ENCODE peak calls at places on chromosomes 1 and 21, in five cellular contexts. D, L, K, V and Z are unnamed samples.

GRCh38 chr1:118999348-119000071 is 11.4 kb upstream of the TBX15 start:
- DNase-seq in D (no peak), K (peak; percentile 44), V (no peak), L (peak; percentile 53), Z (no peak)

GRCh38 chr1:19200281-19200604 is 9.8 kb downstream of the UBR4 start:
- DNase-seq in D (no peak), L (no peak), V (no peak), K (no peak), Z (no peak)

GRCh38 chr1:154166207-154166606 is 11.3 kb upstream of the NUP210L start:
- DNase-seq in K (no peak), V (no peak), D (no peak), L (no peak), Z (no peak)

GRCh38 chr1:118136511-118136937 is 48.5 kb downstream of the SPAG17 start:
- DNase-seq in D (no peak), V (peak; percentile 52), L (no peak), K (no peak), Z (no peak)

GRCh38 chr1:9311029-9311428 is 18.3 kb downstream of the SPSB1 start:
- DNase-seq in L (no peak), K (no peak), D (no peak), V (no peak), Z (no peak)

GRCh38 chr1:168550971-168551370 is 7.2 kb upstream of the XCL2 start:
- DNase-seq in K (no peak), L (no peak), V (no peak), D (no peak), Z (no peak)

GRCh38 chr1:25695066-25695990 is 78.7 kb downstream of the MAN1C1 start:
- DNase-seq in K (peak; percentile 88), D (peak; percentile 35), V (peak; percentile 75), L (no peak), Z (peak; percentile 92)

GRCh38 chr1:113534875-113535274 is 144.6 kb downstream of the MAGI3 start:
- DNase-seq in K (no peak), V (no peak), D (no peak), L (no peak), Z (no peak)

GRCh38 chr1:179779645-179780272 is 36.7 kb downstream of the FAM163A start:
- DNase-seq in V (no peak), L (no peak), K (no peak), D (no peak), Z (no peak)

GRCh38 chr1:230458509-230458908 is 32.4 kb upstream of the PGBD5 start:
- DNase-seq in D (no peak), K (no peak), V (no peak), L (no peak), Z (no peak)

GRCh38 chr1:67791686-67792475 is 41.4 kb downstream of the GNG12 start:
- DNase-seq in V (no peak), D (no peak), L (no peak), K (peak; percentile 49), Z (peak; percentile 58)

GRCh38 chr1:94094466-94095111 is 26.4 kb downstream of the ABCA4 start:
- DNase-seq in L (no peak), V (peak; percentile 59), D (no peak), K (no peak), Z (peak; percentile 88)

GRCh38 chr1:233704125-233704881 is 90.4 kb downstream of the KCNK1 start:
- DNase-seq in V (no peak), K (no peak), D (no peak), L (no peak), Z (no peak)

GRCh38 chr1:14421295-14421976 is 177.0 kb upstream of the KAZN start:
- DNase-seq in D (no peak), V (no peak), K (no peak), L (no peak), Z (no peak)

GRCh38 chr1:201395936-201396335 is 3.2 kb downstream of the LAD1 start:
- DNase-seq in K (no peak), D (no peak), V (no peak), L (no peak), Z (no peak)

GRCh38 chr21:35051287-35051818 is 2.3 kb upstream of the RUNX1 start:
- DNase-seq in D (peak; percentile 89), V (peak; percentile 95), L (peak; percentile 96), K (peak; percentile 89), Z (peak; percentile 82)

GRCh38 chr1:33036526-33037503 is at the start of gene AK2:
- DNase-seq in K (peak; percentile 98), D (peak; percentile 97), V (peak; percentile 97), L (peak; percentile 97), Z (peak; percentile 98)

GRCh38 chr1:65971547-65971946 is 178.9 kb downstream of the PDE4B start:
- DNase-seq in L (no peak), D (no peak), V (no peak), K (no peak), Z (no peak)

GRCh38 chr1:6490181-6491075 is 1.0 kb downstream of the PLEKHG5 start:
- DNase-seq in L (peak; percentile 86), K (peak; percentile 95), D (peak; percentile 80), V (peak; percentile 76), Z (no peak)

GRCh38 chr1:153792631-153793041 is 17.4 kb downstream of the SLC27A3 start:
- DNase-seq in D (no peak), V (no peak), L (peak; percentile 78), K (no peak), Z (peak; percentile 22)

DNA sequence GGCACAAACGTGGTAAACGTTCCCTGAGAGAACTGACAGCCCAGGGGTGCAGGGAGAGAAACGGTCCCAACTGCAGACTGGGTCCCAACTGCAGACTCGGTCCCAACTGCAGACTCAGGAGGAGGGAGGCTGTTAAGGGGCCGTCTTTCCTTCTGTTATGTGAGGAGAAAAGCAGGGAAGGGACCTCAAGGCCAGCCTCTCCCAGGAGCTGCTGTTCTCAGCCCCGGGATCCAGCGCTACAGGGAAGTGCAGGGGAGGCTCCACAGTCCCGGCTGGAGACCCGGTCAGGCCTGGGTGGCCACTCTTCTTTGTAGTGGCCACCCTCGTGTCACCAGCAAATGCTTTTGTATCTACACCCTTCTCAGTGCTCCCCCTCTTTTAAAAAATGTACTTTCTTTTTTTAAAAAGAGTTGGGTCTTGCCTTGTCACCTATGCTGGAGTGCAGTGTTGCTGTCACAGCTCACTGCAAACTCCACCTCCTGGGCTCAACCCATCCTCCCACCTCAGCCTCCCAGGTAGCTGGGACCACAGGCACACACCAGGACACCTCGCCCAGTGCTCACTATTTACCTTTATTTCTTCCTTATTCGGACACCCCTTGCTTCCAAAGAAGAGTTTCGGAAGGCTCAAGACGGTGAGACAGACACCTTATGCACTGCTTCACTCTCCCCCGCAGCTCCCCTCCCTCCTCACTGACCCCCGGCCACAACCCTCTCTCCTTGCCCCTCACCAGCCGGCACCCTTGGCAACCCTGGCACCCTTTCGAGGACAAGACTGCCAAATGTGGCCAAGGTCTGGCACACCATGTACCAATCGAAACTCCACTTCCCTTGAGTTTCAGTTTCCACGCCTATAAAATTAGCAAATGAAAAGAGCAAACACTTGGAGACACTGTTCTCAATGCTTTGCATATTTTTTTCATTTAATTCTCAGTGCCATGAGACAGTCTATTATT is 21.8 kb downstream of the CAPN2 start:
- DNase-seq in K (peak; percentile 35), D (peak; percentile 75), V (peak; percentile 62), L (no peak), Z (no peak)
- H3K27ac ChIP-seq in K (no peak overlapping the region), D (peak overlapping the region; percentile 83), V (peak overlapping the region; percentile 82), L (no peak overlapping the region), Z (peak overlapping the region; percentile 66)

DNA sequence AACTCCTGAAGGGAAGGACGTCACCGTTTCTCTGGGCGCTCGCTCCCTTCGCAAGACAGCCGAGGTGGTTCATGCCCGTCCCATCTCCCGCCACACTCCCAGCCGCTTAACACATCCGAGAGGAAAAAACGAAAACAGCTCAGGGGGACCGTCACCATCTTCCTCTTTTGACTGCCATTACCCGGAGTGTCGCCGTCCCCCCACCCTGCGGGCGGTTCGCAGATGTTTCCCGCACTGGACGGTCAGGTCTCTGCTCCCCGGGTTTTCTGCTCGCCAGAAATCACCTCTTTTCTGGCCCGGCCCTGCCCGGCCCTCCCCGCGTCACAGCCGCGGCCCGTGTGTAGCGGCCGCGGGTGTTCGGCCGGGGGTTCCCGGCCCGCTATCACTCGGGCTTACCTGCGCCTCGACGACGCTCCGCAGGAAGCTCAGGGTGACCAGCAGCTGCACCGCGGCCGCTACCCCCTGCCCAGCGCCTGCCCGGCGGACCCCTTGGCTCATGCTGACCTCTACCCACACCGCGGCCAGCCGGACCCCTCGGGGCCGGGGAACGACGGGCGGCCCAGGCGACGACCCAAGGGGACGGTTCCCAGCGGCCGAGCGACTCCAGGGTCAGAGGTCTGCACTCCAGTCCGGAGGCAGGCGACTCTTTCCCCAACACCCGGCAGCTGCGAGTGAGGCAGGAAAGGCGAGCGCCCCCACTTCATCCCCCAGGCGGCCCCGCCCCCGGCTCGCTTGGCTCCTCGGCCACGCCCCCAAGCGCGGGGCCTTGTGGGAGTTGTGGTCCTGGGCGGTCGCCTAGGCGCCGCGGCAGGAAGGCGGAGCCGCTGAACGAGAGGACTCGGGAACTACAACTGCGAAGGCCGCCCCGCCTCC is at the start of gene ERO1B:
- DNase-seq in D (peak; percentile 99), V (peak; percentile 99), K (peak; percentile 99), L (peak; percentile 100), Z (peak; percentile 97)
- TF ChIP-seq CTCF in D (no peak), V (no peak), K (no peak), L (peak; percentile 44), Z (no peak)

DNA sequence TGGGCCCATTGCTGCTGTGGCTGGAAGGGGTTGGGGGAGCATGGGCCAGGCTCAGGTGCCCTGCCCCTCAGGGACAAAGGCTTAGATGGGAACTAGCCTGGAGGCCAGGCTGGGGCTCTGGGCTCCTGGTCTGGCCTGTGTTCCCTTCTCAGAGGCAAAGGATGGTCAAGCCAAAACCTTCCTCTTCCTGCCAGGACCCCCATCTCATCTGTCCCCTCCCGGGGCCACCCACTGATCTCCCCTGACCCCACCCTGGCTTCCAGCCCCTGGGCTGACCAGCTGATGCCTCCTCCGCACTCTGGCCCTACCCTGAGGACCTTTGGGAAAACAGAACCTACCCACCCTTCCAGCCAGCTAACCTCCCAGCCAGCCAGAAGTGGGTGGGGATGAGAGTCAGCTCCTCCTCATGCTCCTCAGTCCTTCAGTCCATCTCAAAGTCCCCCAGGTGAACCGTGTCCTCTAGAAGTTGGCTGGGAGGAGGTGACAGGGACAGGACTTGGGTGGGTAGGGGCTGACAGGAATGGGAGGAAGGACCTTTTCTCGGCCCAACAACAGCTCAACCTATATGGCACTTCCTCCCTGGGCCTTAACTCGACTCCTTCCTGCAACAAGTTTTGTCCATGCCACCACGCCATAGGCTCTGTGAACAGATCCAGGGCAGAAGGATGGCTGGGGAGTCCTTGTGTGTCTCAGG is 7.5 kb downstream of the PEAR1 start:
- DNase-seq in L (no peak), K (no peak), V (peak; percentile 42), D (no peak), Z (no peak)
- H3K4me1 ChIP-seq in L (peaks cover 99% of the 10 kb centered on the region), K (peaks cover 3% of the 10 kb centered on the region), V (peaks cover 54% of the 10 kb centered on the region), D (peaks cover 8% of the 10 kb centered on the region), Z (peaks cover 8% of the 10 kb centered on the region)

DNA sequence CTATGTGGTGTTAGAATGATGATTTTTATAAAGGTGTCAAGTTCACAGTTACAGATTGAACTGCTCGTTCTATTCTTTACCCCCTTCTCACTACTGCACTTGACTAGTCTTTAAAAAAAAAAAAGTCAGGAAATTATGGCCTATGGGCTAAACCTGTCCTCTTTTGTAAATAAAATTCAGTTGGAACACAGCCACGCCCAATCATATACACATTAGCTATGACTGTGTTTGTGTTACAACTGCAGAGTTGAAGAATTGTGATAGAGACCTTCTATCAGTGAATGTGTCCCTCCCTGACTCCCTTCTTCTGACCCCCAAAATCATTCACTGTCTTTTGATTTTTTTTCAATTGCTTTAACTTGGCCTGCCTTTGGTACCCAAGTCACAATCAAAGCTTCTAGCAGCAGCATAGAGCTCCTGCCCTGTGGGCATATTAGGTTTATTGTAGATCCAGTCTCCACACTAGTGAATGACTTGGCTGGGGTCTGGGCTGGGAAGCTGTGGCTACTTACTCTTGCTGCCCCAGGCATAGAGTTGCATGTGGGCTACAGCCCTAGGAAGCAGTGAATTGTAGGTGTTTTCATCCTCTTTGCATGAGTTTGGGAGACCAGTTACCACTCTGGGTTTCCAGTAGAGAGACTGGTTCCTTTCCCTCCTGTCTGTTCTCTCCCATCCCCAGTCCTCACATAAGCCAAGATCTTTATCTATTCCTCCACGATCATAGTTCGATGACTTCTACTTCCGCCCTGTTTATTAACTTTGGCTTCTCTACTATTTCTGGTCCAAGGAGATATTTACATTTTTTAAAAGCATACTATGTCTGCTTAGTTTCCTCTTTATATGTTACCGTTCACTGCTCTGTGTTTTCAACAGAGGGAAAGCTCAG is 249.9 kb downstream of the FMN2 start:
- DNase-seq in D (no peak), K (no peak), V (no peak), L (no peak), Z (no peak)
- H3K27ac ChIP-seq in D (no peak overlapping the region), K (no peak overlapping the region), V (no peak overlapping the region), L (no peak overlapping the region), Z (no peak overlapping the region)